ENCODE peak calls at places on chromosomes 12 and 14, in five cellular contexts. I, M, G, P and Q are unnamed samples.

GRCh38 chr14:100891501-100892445 is 11.7 kb downstream of the RTL1 start:
- DNase-seq in I (peak; percentile 18), M (no peak), G (no peak), P (no peak), Q (no peak)

GRCh38 chr12:5204271-5204670 is 160.6 kb downstream of the KCNA5 start:
- DNase-seq in I (no peak), M (no peak), G (no peak), P (no peak), Q (no peak)

GRCh38 chr12:42705863-42706262 is 116.3 kb upstream of the PRICKLE1 start:
- DNase-seq in I (no peak), M (no peak), G (peak; percentile 76), P (peak; percentile 56), Q (no peak)

GRCh38 chr12:26109343-26109841 is 15.4 kb downstream of the BHLHE41 start:
- DNase-seq in I (no peak), M (no peak), G (peak; percentile 59), P (no peak), Q (no peak)

GRCh38 chr14:20530771-20531571 is 25.6 kb downstream of the RNASE10 start:
- DNase-seq in I (no peak), M (peak; percentile 62), G (peak; percentile 83), P (peak; percentile 47), Q (peak; percentile 66)

GRCh38 chr12:58529114-58529665 is 391.1 kb downstream of the LRIG3 start:
- DNase-seq in I (no peak), M (no peak), G (no peak), P (peak; percentile 72), Q (no peak)

GRCh38 chr12:15646586-15646985 is 142.6 kb downstream of the EPS8 start:
- DNase-seq in I (no peak), M (no peak), G (no peak), P (no peak), Q (no peak)

GRCh38 chr14:74089251-74090020 is 4.7 kb downstream of the LIN52 start:
- DNase-seq in I (no peak), M (no peak), G (no peak), P (no peak), Q (no peak)

GRCh38 chr12:92621833-92622232 is 81.0 kb upstream of the PLEKHG7 start:
- DNase-seq in I (no peak), M (no peak), G (no peak), P (no peak), Q (no peak)

GRCh38 chr12:6961695-6962284 is 8.7 kb downstream of the PHB2 start:
- DNase-seq in I (no peak), M (peak; percentile 29), G (peak; percentile 57), P (no peak), Q (peak; percentile 77)

GRCh38 chr14:59281613-59282012 is 93.1 kb downstream of the DAAM1 start:
- DNase-seq in I (no peak), M (no peak), G (no peak), P (no peak), Q (no peak)

GRCh38 chr12:28089363-28089762 is 100.9 kb upstream of the CCDC91 start:
- DNase-seq in I (no peak), M (no peak), G (no peak), P (peak; percentile 12), Q (no peak)

GRCh38 chr12:119659289-119659897 is 8.5 kb upstream of the PRKAB1 start:
- DNase-seq in I (no peak), M (peak; percentile 27), G (no peak), P (no peak), Q (peak; percentile 58)

GRCh38 chr12:51345681-51346080 is 798 bp downstream of the CELA1 start:
- DNase-seq in I (no peak), M (no peak), G (no peak), P (no peak), Q (peak; percentile 37)

GRCh38 chr14:81471062-81471461 is 62.6 kb downstream of the SEL1L start:
- DNase-seq in I (no peak), M (no peak), G (no peak), P (no peak), Q (no peak)

GRCh38 chr12:17459214-17459613 is 630.8 kb downstream of the RERGL start:
- DNase-seq in I (no peak), M (no peak), G (no peak), P (no peak), Q (no peak)

GRCh38 chr12:45285717-45286116 is 69.8 kb downstream of the ANO6 start:
- DNase-seq in I (no peak), M (no peak), G (no peak), P (no peak), Q (no peak)

GRCh38 chr14:50061664-50062437 is 54.5 kb downstream of the VCPKMT start:
- DNase-seq in I (no peak), M (peak; percentile 51), G (no peak), P (peak; percentile 39), Q (peak; percentile 52)

GRCh38 chr12:3073438-3074255 is 3.5 kb upstream of the TSPAN9 start:
- DNase-seq in I (peak; percentile 88), M (peak; percentile 81), G (peak; percentile 79), P (peak; percentile 66), Q (peak; percentile 87)

GRCh38 chr14:20609215-20610001 is 18.2 kb upstream of the RNASE12 start:
- DNase-seq in I (peak; percentile 73), M (peak; percentile 35), G (peak; percentile 72), P (peak; percentile 84), Q (peak; percentile 71)

GRCh38 chr12:123106640-123107359 is 44.1 kb downstream of the PITPNM2 start:
- DNase-seq in I (no peak), M (peak; percentile 36), G (no peak), P (no peak), Q (no peak)

GRCh38 chr12:48514728-48515127 is 10.7 kb upstream of the OR8S1 start:
- DNase-seq in I (no peak), M (no peak), G (no peak), P (no peak), Q (no peak)

GRCh38 chr12:48512855-48513254 is 12.6 kb upstream of the OR8S1 start:
- DNase-seq in I (no peak), M (no peak), G (no peak), P (no peak), Q (no peak)

GRCh38 chr12:48508987-48509386 is 16.4 kb upstream of the OR8S1 start:
- DNase-seq in I (no peak), M (no peak), G (no peak), P (no peak), Q (no peak)

DNA sequence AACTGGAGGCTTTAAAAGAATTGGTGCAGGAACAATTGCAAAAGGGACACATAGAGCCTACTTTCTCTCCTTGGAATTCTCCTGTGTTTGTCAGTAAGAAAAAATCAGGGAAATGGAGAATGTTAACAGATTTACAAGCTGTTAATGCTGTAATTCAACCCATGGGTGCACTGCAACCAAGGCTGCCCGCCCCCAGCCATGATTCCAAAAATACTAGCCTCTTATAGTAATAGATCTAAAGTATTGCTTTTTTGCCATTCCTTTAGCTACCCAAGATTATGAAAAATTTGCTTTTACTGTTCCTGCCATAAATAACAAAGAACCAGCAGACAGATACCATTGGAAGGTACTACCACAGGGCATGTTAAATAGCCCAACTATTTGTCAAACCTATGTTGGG is 15.3 kb upstream of the OR8S1 start:
- DNase-seq in I (no peak), M (no peak), G (no peak), P (no peak), Q (no peak)
- TF ChIP-seq CTCF in I (no peak), M (no peak), G (no peak), P (no peak), Q (no peak)

DNA sequence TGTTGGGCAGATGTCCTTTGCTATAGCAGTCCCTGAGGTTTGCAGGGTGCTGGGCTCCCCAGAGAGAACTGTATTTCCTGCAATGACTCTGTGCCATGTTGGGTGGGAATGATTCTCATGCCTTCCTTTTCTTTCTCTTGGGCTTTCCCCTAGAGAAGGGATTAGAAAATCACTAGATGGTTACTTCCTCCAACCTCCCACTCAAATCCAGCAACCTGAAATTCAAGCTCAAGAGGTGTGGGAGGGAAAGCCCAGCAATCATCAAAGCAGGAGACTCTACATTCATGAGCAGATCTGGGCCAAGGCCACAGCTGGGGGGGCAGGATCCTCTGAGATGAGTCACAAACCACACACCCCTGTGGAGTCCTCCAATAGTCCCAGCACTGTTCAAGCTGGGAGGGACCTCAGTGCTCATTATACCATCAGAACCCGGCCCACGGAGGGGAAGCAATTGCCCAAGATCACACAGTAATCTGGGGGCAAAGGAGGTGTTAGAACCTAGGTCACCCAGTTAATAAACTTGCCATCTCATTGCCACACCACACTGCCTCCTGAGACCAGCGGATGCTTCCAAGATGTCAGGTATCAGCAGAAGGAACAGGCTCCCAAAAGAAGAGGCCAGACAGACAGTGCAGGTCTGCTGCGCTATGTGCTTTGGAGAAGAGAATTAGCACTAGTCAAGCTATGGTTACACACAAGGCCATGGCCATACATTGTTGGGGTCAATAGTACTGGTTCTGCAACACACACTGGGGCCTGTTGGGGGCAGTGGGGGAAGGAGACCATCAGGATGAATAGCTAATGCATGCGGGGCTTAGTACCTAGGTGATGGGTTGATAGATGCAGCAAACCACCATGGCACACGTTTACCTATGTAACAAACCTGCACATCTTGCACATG is 65.7 kb downstream of the TTC9 start:
- DNase-seq in I (peak; percentile 33), M (no peak), G (no peak), P (peak; percentile 19), Q (peak; percentile 81)
- TF ChIP-seq CTCF in I (no peak), M (no peak), G (no peak), P (no peak), Q (no peak)

GRCh38 chr12:39782026-39782545 is 162.5 kb upstream of the ABCD2 start:
- DNase-seq in I (no peak), M (no peak), G (no peak), P (no peak), Q (no peak)

GRCh38 chr12:39772708-39773665 is 153.4 kb upstream of the ABCD2 start:
- DNase-seq in I (no peak), M (no peak), G (no peak), P (no peak), Q (no peak)

GRCh38 chr12:39780527-39781446 is 161.2 kb upstream of the ABCD2 start:
- DNase-seq in I (no peak), M (no peak), G (no peak), P (no peak), Q (no peak)

GRCh38 chr12:39779768-39780340 is 160.3 kb upstream of the ABCD2 start:
- DNase-seq in I (no peak), M (no peak), G (no peak), P (no peak), Q (no peak)

GRCh38 chr12:39777465-39777864 is 157.9 kb upstream of the ABCD2 start:
- DNase-seq in I (no peak), M (no peak), G (no peak), P (no peak), Q (no peak)
- TF ChIP-seq CTCF in I (no peak), M (no peak), G (no peak), P (no peak), Q (no peak)

DNA sequence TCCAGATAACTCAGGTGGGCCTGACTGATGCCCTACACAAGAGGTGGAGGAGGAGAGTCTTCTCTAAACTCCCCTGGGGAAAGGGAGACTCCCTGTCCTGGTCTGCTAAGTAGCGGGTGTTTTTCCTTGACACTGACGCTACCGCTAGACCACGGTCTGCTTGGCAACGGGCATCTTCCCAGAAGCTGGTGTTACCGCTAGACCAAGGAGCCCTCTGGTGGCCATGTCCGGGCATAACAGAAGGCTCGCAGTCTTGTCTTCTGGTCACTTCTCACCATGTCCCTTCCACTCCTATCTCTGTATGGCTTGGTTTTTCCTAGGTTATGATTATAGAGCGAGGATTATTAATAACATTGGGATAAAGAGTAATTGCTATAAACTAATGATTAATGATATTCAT is 965.5 kb downstream of the TMEM121 start:
- DNase-seq in I (no peak), M (no peak), G (no peak), P (no peak), Q (no peak)
- TF ChIP-seq CTCF in I (no peak), M (peak; percentile 30), G (no peak), P (peak; percentile 34), Q (no peak)